ENCODE peak calls at places on chromosomes 2 and 18, in six cellular contexts. U is neural crest cell, V is body of pancreas, S is A549, C is cardiac fibroblast, O is right lobe of liver. I is an unnamed sample.

GRCh38 chr18:47204908-47205522 is 28.9 kb upstream of the IER3IP1 start:
- DNase-seq in V (peak; percentile 53), C (peak; percentile 56), U (peak; percentile 47), O (no peak), S (peak; percentile 33), I (peak; percentile 41)

GRCh38 chr2:190359896-190360376 is 16.5 kb downstream of the INPP1 start:
- DNase-seq in S (no peak), O (peak; percentile 68), V (peak; percentile 63), U (no peak), C (peak; percentile 85), I (peak; percentile 23)

GRCh38 chr2:78967294-78967693 is 58.2 kb upstream of the REG3G start:
- DNase-seq in S (no peak), V (no peak), C (no peak), O (no peak), U (no peak), I (no peak)

GRCh38 chr2:50614056-50614455 is 417.9 kb downstream of the NRXN1 start:
- DNase-seq in V (no peak), O (no peak), C (peak; percentile 1), S (no peak), U (no peak), I (no peak)

GRCh38 chr2:67561411-67561965 is 164.4 kb downstream of the ETAA1 start:
- DNase-seq in C (peak; percentile 88), O (no peak), V (peak; percentile 77), U (peak; percentile 1), S (peak; percentile 96), I (peak; percentile 81)

GRCh38 chr2:108492364-108492763 is 41.9 kb upstream of the LIMS1 start:
- DNase-seq in O (no peak), S (peak; percentile 88), U (no peak), C (peak; percentile 86), V (no peak), I (peak; percentile 83)

GRCh38 chr2:216235462-216235861 is 126.3 kb downstream of the XRCC5 start:
- DNase-seq in V (no peak), O (no peak), C (no peak), U (no peak), S (no peak), I (no peak)

GRCh38 chr2:56582570-56582969 is 398.8 kb downstream of the CCDC85A start:
- DNase-seq in O (no peak), C (no peak), S (no peak), V (no peak), U (no peak), I (no peak)

GRCh38 chr18:53153281-53153680 is 813.3 kb downstream of the DCC start:
- DNase-seq in S (peak; percentile 6), U (peak; percentile 20), C (peak; percentile 1), O (no peak), V (no peak), I (no peak)

GRCh38 chr18:1062592-1062991 is 157.9 kb downstream of the ADCYAP1 start:
- DNase-seq in U (no peak), C (peak; percentile 34), O (no peak), V (no peak), S (peak; percentile 4), I (no peak)

GRCh38 chr2:229642371-229642770 is 72.0 kb downstream of the DNER start:
- DNase-seq in S (no peak), U (no peak), V (peak; percentile 25), O (peak; percentile 59), C (no peak), I (no peak)

GRCh38 chr2:223414646-223415045 is 187.5 kb downstream of the SCG2 start:
- DNase-seq in O (no peak), V (no peak), C (peak; percentile 90), U (no peak), S (no peak), I (no peak)

GRCh38 chr2:155815851-155816250 is 516.7 kb downstream of the NR4A2 start:
- DNase-seq in V (no peak), U (no peak), C (no peak), S (peak; percentile 18), O (no peak), I (no peak)

GRCh38 chr18:31680836-31681568 is 3.4 kb downstream of the B4GALT6 start:
- DNase-seq in O (no peak), S (peak; percentile 19), U (no peak), C (peak; percentile 14), V (no peak), I (no peak)

GRCh38 chr2:131146749-131147148 is 41.6 kb downstream of the PLEKHB2 start:
- DNase-seq in C (no peak), S (no peak), V (no peak), O (no peak), U (no peak), I (no peak)

GRCh38 chr2:207161247-207161646 is 4.5 kb downstream of the KLF7 start:
- DNase-seq in S (no peak), V (no peak), O (no peak), C (peak; percentile 23), U (no peak), I (no peak)

GRCh38 chr2:194333091-194333490 is 1323.9 kb upstream of the SLC39A10 start:
- DNase-seq in S (no peak), O (no peak), U (no peak), V (no peak), C (no peak), I (no peak)

GRCh38 chr18:50297621-50298442 is 10.3 kb upstream of the CXXC1 start:
- DNase-seq in C (peak; percentile 83), U (peak; percentile 51), V (peak; percentile 84), O (peak; percentile 85), S (peak; percentile 24), I (no peak)

GRCh38 chr2:74843371-74844298 is 9.7 kb downstream of the HK2 start:
- DNase-seq in O (no peak), U (no peak), C (peak; percentile 92), S (no peak), V (no peak), I (peak; percentile 64)

GRCh38 chr2:175234650-175235049 is 53.1 kb upstream of the ATP5MC3 start:
- DNase-seq in S (no peak), U (no peak), V (no peak), C (no peak), O (no peak), I (no peak)
- TF ChIP-seq CTCF in S (no peak), U (no peak), V (no peak), C (no peak), O (no peak), I (no peak)

DNA sequence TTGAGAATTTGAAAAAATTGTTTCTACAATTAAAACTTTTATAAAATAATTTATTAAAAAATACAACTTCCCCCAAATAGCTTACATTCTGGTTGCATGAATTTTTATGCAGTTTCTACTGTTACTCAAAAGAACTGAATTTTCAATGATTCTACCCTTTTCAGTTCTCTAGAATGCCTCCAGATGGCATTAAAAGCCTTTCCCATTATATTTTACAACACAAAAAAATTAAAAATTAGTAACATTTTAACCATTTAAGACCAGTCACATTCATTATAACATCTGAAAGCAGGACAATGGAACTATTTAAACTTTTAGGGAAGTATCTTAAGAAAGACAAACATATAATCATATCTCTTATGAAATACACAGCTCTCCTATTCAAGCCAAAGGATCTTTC is 236.0 kb upstream of the REV1 start:
- DNase-seq in C (no peak), S (no peak), O (no peak), U (no peak), V (no peak), I (no peak)
- TF ChIP-seq CTCF in C (peak; percentile 39), S (peak; percentile 16), O (peak; percentile 40), U (peak; percentile 62), V (peak; percentile 39), I (peak; percentile 77)

DNA sequence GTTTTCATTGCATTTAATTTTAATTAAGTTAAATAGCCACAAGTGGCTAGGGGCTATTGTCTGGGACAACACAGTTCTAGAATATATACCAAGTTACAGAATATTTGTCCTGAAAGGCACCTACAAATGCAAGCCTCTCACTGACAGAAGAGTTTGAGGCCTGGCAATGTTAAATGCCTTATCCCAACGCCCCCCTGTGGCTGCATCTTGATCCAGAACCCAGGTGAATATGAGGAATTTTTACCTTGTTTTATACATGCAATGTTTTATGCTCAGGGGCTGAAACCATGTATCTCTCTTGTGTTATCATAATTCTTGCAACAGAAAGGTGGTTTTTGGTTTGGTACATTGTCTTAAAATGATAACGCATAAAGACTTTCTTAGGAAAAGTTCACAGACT is 71.8 kb upstream of the SEC11C start:
- DNase-seq in S (peak; percentile 59), C (peak; percentile 21), V (peak; percentile 34), O (no peak), U (no peak), I (no peak)
- TF ChIP-seq CTCF in S (peak; percentile 47), C (peak; percentile 64), V (peak; percentile 44), O (peak; percentile 48), U (peak; percentile 59), I (peak; percentile 76)

DNA sequence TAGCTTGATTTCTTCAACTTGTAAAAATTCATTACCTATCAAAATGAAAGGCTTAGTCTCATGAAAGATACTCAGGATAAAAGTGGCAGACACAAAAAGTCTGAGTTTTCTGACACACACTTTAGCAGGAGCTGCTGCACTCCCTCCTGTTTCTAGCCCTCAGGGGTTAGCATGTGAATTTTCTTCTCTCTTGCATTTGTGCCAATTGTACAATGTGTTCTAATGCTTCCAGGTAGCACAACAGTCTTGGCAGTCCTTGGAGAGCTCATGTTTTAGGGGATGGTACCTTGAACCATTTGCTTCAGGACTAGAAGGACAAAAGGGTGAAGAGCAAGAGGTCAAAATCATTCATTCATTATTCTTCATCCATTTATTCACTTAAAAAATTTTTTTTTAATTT is 316.8 kb downstream of the AFF3 start:
- DNase-seq in C (no peak), O (no peak), V (no peak), U (no peak), S (no peak), I (no peak)
- TF ChIP-seq CTCF in C (no peak), O (no peak), V (no peak), U (no peak), S (no peak), I (no peak)

DNA sequence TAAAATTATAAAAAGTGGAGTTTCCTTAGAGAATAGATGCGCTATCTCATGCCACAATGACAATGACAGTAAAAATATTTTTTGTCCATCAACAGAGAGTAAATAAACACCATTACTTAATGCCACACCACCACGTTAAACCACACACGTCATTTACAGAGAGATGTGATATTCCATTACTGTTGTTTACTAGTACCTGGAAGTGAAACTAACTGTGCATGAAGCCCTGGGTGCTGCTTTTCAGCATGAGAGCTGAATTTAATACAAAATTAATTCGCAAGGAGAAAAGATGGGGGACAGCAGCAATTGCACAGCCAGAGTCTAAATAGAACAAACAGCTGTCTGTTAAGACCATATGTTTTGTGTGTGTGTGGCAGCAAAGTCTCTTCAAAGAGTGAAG is 127.9 kb downstream of the ALPK2 start:
- DNase-seq in C (peak; percentile 16), V (no peak), S (no peak), U (no peak), O (no peak), I (no peak)
- TF ChIP-seq CTCF in C (no peak), V (no peak), S (no peak), U (no peak), O (no peak), I (no peak)